ENCODE peak calls at places on chromosomes 12 and 14, in four cellular contexts. One of them, this sample, is unnamed.
A peak's percentile ranks its signal among the peaks of the same experiment; 100 is the strongest.

GRCh38 chr14:33567736-33568124 is 383.1 kb downstream of the EGLN3 start:
- DNase-seq in tibial artery: no peak
- DNase-seq in activated naive CD8-positive, alpha-beta T cell treated with anti-CD3 and anti-CD28 coated beads for 36 hours: no peak
- DNase-seq in stimulated activated CD4-positive, alpha-beta T cell treated with anti-CD3 and anti-CD28 coated beads, TNF-alpha, amount 100 ng/mL, for 1 hour: no peak
- DNase-seq in this sample: no peak

GRCh38 chr14:85909581-85909980 is 379.6 kb downstream of the FLRT2 start:
- DNase-seq in tibial artery: no peak
- DNase-seq in activated naive CD8-positive, alpha-beta T cell treated with anti-CD3 and anti-CD28 coated beads for 36 hours: no peak
- DNase-seq in stimulated activated CD4-positive, alpha-beta T cell treated with anti-CD3 and anti-CD28 coated beads, TNF-alpha, amount 100 ng/mL, for 1 hour: no peak
- DNase-seq in this sample: no peak

GRCh38 chr12:6507102-6507998 is 13.4 kb downstream of the NCAPD2 start:
- DNase-seq in tibial artery: no peak
- DNase-seq in activated naive CD8-positive, alpha-beta T cell treated with anti-CD3 and anti-CD28 coated beads for 36 hours: no peak
- DNase-seq in stimulated activated CD4-positive, alpha-beta T cell treated with anti-CD3 and anti-CD28 coated beads, TNF-alpha, amount 100 ng/mL, for 1 hour: no peak
- DNase-seq in this sample: no peak

GRCh38 chr12:131133015-131133905 is 179.6 kb downstream of the ADGRD1 start:
- DNase-seq in tibial artery: peak; percentile 75
- DNase-seq in activated naive CD8-positive, alpha-beta T cell treated with anti-CD3 and anti-CD28 coated beads for 36 hours: no peak
- DNase-seq in stimulated activated CD4-positive, alpha-beta T cell treated with anti-CD3 and anti-CD28 coated beads, TNF-alpha, amount 100 ng/mL, for 1 hour: no peak
- DNase-seq in this sample: peak; percentile 72

GRCh38 chr12:66674495-66675122 is 4.3 kb downstream of the GRIP1 start:
- DNase-seq in tibial artery: no peak
- DNase-seq in activated naive CD8-positive, alpha-beta T cell treated with anti-CD3 and anti-CD28 coated beads for 36 hours: no peak
- DNase-seq in stimulated activated CD4-positive, alpha-beta T cell treated with anti-CD3 and anti-CD28 coated beads, TNF-alpha, amount 100 ng/mL, for 1 hour: no peak
- DNase-seq in this sample: no peak

GRCh38 chr12:88522961-88523360 is 57.3 kb downstream of the KITLG start:
- DNase-seq in tibial artery: no peak
- DNase-seq in activated naive CD8-positive, alpha-beta T cell treated with anti-CD3 and anti-CD28 coated beads for 36 hours: no peak
- DNase-seq in stimulated activated CD4-positive, alpha-beta T cell treated with anti-CD3 and anti-CD28 coated beads, TNF-alpha, amount 100 ng/mL, for 1 hour: no peak
- DNase-seq in this sample: no peak

GRCh38 chr14:72990171-72990570 is 36.7 kb downstream of the ZFYVE1 start:
- DNase-seq in tibial artery: no peak
- DNase-seq in activated naive CD8-positive, alpha-beta T cell treated with anti-CD3 and anti-CD28 coated beads for 36 hours: no peak
- DNase-seq in stimulated activated CD4-positive, alpha-beta T cell treated with anti-CD3 and anti-CD28 coated beads, TNF-alpha, amount 100 ng/mL, for 1 hour: no peak
- DNase-seq in this sample: no peak

GRCh38 chr14:77123381-77124344 is 17.9 kb downstream of the ZDHHC22 start:
- DNase-seq in tibial artery: no peak
- DNase-seq in activated naive CD8-positive, alpha-beta T cell treated with anti-CD3 and anti-CD28 coated beads for 36 hours: no peak
- DNase-seq in stimulated activated CD4-positive, alpha-beta T cell treated with anti-CD3 and anti-CD28 coated beads, TNF-alpha, amount 100 ng/mL, for 1 hour: no peak
- DNase-seq in this sample: peak; percentile 60

GRCh38 chr14:77375973-77376372 is 921 bp downstream of the TMED8 start:
- DNase-seq in tibial artery: no peak
- DNase-seq in activated naive CD8-positive, alpha-beta T cell treated with anti-CD3 and anti-CD28 coated beads for 36 hours: no peak
- DNase-seq in stimulated activated CD4-positive, alpha-beta T cell treated with anti-CD3 and anti-CD28 coated beads, TNF-alpha, amount 100 ng/mL, for 1 hour: no peak
- DNase-seq in this sample: no peak

GRCh38 chr12:116236986-116237385 is 40.5 kb downstream of the MED13L start:
- DNase-seq in tibial artery: no peak
- DNase-seq in activated naive CD8-positive, alpha-beta T cell treated with anti-CD3 and anti-CD28 coated beads for 36 hours: no peak
- DNase-seq in stimulated activated CD4-positive, alpha-beta T cell treated with anti-CD3 and anti-CD28 coated beads, TNF-alpha, amount 100 ng/mL, for 1 hour: no peak
- DNase-seq in this sample: no peak

GRCh38 chr14:54085137-54085810 is 128.6 kb upstream of the BMP4 start:
- DNase-seq in tibial artery: no peak
- DNase-seq in activated naive CD8-positive, alpha-beta T cell treated with anti-CD3 and anti-CD28 coated beads for 36 hours: no peak
- DNase-seq in stimulated activated CD4-positive, alpha-beta T cell treated with anti-CD3 and anti-CD28 coated beads, TNF-alpha, amount 100 ng/mL, for 1 hour: no peak
- DNase-seq in this sample: no peak

GRCh38 chr14:86057018-86057667 is 527.2 kb downstream of the FLRT2 start:
- DNase-seq in tibial artery: no peak
- DNase-seq in activated naive CD8-positive, alpha-beta T cell treated with anti-CD3 and anti-CD28 coated beads for 36 hours: peak; percentile 12
- DNase-seq in stimulated activated CD4-positive, alpha-beta T cell treated with anti-CD3 and anti-CD28 coated beads, TNF-alpha, amount 100 ng/mL, for 1 hour: no peak
- DNase-seq in this sample: no peak

GRCh38 chr14:105201928-105202513 is 20.9 kb upstream of the NUDT14 start:
- DNase-seq in tibial artery: no peak
- DNase-seq in activated naive CD8-positive, alpha-beta T cell treated with anti-CD3 and anti-CD28 coated beads for 36 hours: peak; percentile 68
- DNase-seq in stimulated activated CD4-positive, alpha-beta T cell treated with anti-CD3 and anti-CD28 coated beads, TNF-alpha, amount 100 ng/mL, for 1 hour: no peak
- DNase-seq in this sample: no peak

GRCh38 chr12:95208678-95209077 is 8.6 kb downstream of the FGD6 start:
- DNase-seq in tibial artery: no peak
- DNase-seq in activated naive CD8-positive, alpha-beta T cell treated with anti-CD3 and anti-CD28 coated beads for 36 hours: no peak
- DNase-seq in stimulated activated CD4-positive, alpha-beta T cell treated with anti-CD3 and anti-CD28 coated beads, TNF-alpha, amount 100 ng/mL, for 1 hour: no peak
- DNase-seq in this sample: no peak